ENCODE peak calls at places on chromosome 7, in six cellular contexts. Y, I, N, T, Q and D are unnamed samples.

GRCh38 chr7:140983802-140984201 is 30.9 kb downstream of the MRPS33 start:
- DNase-seq in Y (no peak), I (no peak), N (no peak), T (no peak), Q (peak), D (no peak)

GRCh38 chr7:21041666-21042065 is 255.0 kb upstream of the SP8 start:
- DNase-seq in Y (no peak), I (no peak), N (no peak), T (no peak), Q (peak), D (no peak)

GRCh38 chr7:104931181-104931781 is 82.7 kb upstream of the KMT2E start:
- DNase-seq in Y (no peak), I (no peak), N (no peak), T (no peak), Q (no peak), D (no peak)

GRCh38 chr7:140200102-140200989 is 23.6 kb upstream of the KDM7A start:
- DNase-seq in Y (no peak), I (no peak), N (no peak), T (no peak), Q (peak), D (no peak)

GRCh38 chr7:43537765-43538403 is 45.0 kb upstream of the STK17A start:
- DNase-seq in Y (no peak), I (no peak), N (no peak), T (no peak), Q (no peak), D (no peak)

GRCh38 chr7:88009651-88010050 is 75.6 kb downstream of the ADAM22 start:
- DNase-seq in Y (no peak), I (no peak), N (no peak), T (no peak), Q (no peak), D (no peak)

GRCh38 chr7:100881136-100881535 is 6.2 kb downstream of the SRRT start:
- DNase-seq in Y (no peak), I (no peak), N (no peak), T (no peak), Q (no peak), D (no peak)

GRCh38 chr7:54802841-54803240 is 43.8 kb upstream of the SEC61G start:
- DNase-seq in Y (no peak), I (no peak), N (no peak), T (no peak), Q (peak), D (no peak)

GRCh38 chr7:127667751-127668530 is 15.9 kb downstream of the SND1 start:
- DNase-seq in Y (no peak), I (no peak), N (no peak), T (no peak), Q (no peak), D (no peak)

GRCh38 chr7:154388412-154388811 is 336.2 kb downstream of the DPP6 start:
- DNase-seq in Y (no peak), I (no peak), N (no peak), T (no peak), Q (no peak), D (no peak)

GRCh38 chr7:140771826-140772225 is 75.3 kb downstream of the NDUFB2 start:
- DNase-seq in Y (no peak), I (no peak), N (no peak), T (no peak), Q (no peak), D (no peak)

GRCh38 chr7:46581276-46581675 is 660.2 kb upstream of the IGFBP3 start:
- DNase-seq in Y (no peak), I (no peak), N (no peak), T (no peak), Q (no peak), D (no peak)

GRCh38 chr7:151754142-151754590 is 122.7 kb downstream of the PRKAG2 start:
- DNase-seq in Y (peak), I (peak), N (peak), T (peak), Q (peak), D (no peak)

GRCh38 chr7:3176112-3176836 is 124.8 kb upstream of the SDK1 start:
- DNase-seq in Y (peak), I (no peak), N (no peak), T (no peak), Q (no peak), D (no peak)

GRCh38 chr7:106062006-106062405 is 50.1 kb downstream of the SYPL1 start:
- DNase-seq in Y (no peak), I (no peak), N (no peak), T (no peak), Q (peak), D (no peak)

GRCh38 chr7:55533050-55533728 is 39.1 kb downstream of the VOPP1 start:
- DNase-seq in Y (no peak), I (no peak), N (no peak), T (peak), Q (peak), D (no peak)

GRCh38 chr7:45599851-45600706 is 25.9 kb downstream of the ADCY1 start:
- DNase-seq in Y (no peak), I (no peak), N (no peak), T (no peak), Q (no peak), D (no peak)

GRCh38 chr7:76049295-76049694 is 1.4 kb downstream of the MDH2 start:
- DNase-seq in Y (no peak), I (no peak), N (no peak), T (no peak), Q (peak), D (no peak)

GRCh38 chr7:87318741-87319140 is 26.7 kb upstream of the CROT start:
- DNase-seq in Y (no peak), I (no peak), N (no peak), T (no peak), Q (no peak), D (no peak)

GRCh38 chr7:24299192-24299591 is 15.2 kb downstream of the NPY start:
- DNase-seq in Y (no peak), I (no peak), N (no peak), T (no peak), Q (no peak), D (no peak)

GRCh38 chr7:91710896-91711295 is 169.6 kb downstream of the MTERF1 start:
- DNase-seq in Y (no peak), I (no peak), N (no peak), T (no peak), Q (no peak), D (no peak)

GRCh38 chr7:20351901-20352300 is 21.2 kb downstream of the ITGB8 start:
- DNase-seq in Y (no peak), I (no peak), N (no peak), T (no peak), Q (peak), D (no peak)

GRCh38 chr7:63067897-63068585 is 930.6 kb upstream of the ZNF722 start:
- DNase-seq in Y (no peak), I (no peak), N (no peak), T (no peak), Q (peak), D (no peak)

GRCh38 chr7:43205171-43205795 is 92.8 kb downstream of the HECW1 start:
- DNase-seq in Y (no peak), I (no peak), N (no peak), T (no peak), Q (no peak), D (no peak)

GRCh38 chr7:2116086-2116810 is 116.5 kb downstream of the MAD1L1 start:
- DNase-seq in Y (no peak), I (no peak), N (no peak), T (no peak), Q (peak), D (no peak)

GRCh38 chr7:30699706-30700495 is 17.6 kb upstream of the CRHR2 start:
- DNase-seq in Y (peak), I (no peak), N (no peak), T (no peak), Q (no peak), D (no peak)

GRCh38 chr7:146926833-146927232 is 810.2 kb downstream of the CNTNAP2 start:
- DNase-seq in Y (no peak), I (no peak), N (no peak), T (no peak), Q (no peak), D (no peak)

GRCh38 chr7:123751816-123752215 is 3.0 kb upstream of the WASL start:
- DNase-seq in Y (no peak), I (no peak), N (no peak), T (no peak), Q (no peak), D (no peak)

GRCh38 chr7:29609162-29610030 is 45.8 kb downstream of the PRR15 start:
- DNase-seq in Y (peak), I (no peak), N (peak), T (no peak), Q (peak), D (no peak)

GRCh38 chr7:128459394-128459878 is 3.8 kb downstream of the HILPDA start:
- DNase-seq in Y (peak), I (no peak), N (peak), T (peak), Q (peak), D (peak)

GRCh38 chr7:148045521-148045920 is 545.0 kb upstream of the C7orf33 start:
- DNase-seq in Y (no peak), I (no peak), N (no peak), T (no peak), Q (peak), D (no peak)

GRCh38 chr7:2864204-2864985 is 20.3 kb upstream of the GNA12 start:
- DNase-seq in Y (no peak), I (no peak), N (no peak), T (no peak), Q (peak), D (no peak)

GRCh38 chr7:151871904-151872303 is 5.0 kb downstream of the PRKAG2 start:
- DNase-seq in Y (no peak), I (no peak), N (no peak), T (no peak), Q (peak), D (no peak)

DNA sequence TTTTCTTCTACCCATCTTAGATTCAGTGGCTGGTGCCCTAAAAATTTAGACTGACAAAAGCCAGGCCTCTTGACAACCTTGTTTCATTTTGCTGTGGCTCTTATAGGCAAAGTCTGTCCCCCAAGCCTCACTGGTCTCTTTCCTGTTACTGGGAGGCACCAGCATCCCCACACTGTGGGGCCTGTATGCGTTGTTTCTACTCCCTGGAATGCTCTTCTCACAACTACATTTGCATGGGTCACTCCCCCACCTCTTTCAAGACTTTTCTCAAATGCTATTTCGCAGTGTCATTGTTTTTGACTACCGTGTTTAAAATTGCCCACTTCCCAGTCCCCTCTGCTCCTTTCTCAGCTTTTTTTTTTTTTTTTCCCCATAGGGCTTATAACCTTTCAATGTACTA is 108.7 kb upstream of the DGKB start:
- DNase-seq in Y (no peak), I (no peak), N (no peak), T (no peak), Q (no peak), D (no peak)
- H3K27ac ChIP-seq in Y (no peak), I (no peak), N (no peak), T (no peak), Q (no peak), D (no peak)

GRCh38 chr7:22854158-22855048 is 31.8 kb upstream of the TOMM7 start:
- DNase-seq in Y (peak), I (no peak), N (peak), T (peak), Q (peak), D (no peak)
- H3K27ac ChIP-seq in Y (peak), I (peak), N (peak), T (peak), Q (peak), D (peak)

GRCh38 chr7:37016073-37016878 is 292.0 kb upstream of the AOAH start:
- DNase-seq in Y (no peak), I (no peak), N (no peak), T (no peak), Q (no peak), D (no peak)
- H3K27ac ChIP-seq in Y (no peak), I (no peak), N (no peak), T (no peak), Q (no peak), D (no peak)

GRCh38 chr7:134694767-134695166 is 48.1 kb downstream of the BPGM start:
- DNase-seq in Y (no peak), I (no peak), N (no peak), T (no peak), Q (no peak), D (no peak)
- H3K27ac ChIP-seq in Y (no peak), I (no peak), N (no peak), T (no peak), Q (no peak), D (no peak)